ENCODE peak calls at places on chromosomes 1 and 21, in four cellular contexts. Y is activated CD4-positive, alpha-beta T cell treated with anti-CD3 and anti-CD28 coated beads for 4 hours; N is ovary; E is ELF-1. L is an unnamed sample.

GRCh38 chr1:228197555-228198147 is 10.2 kb upstream of the OBSCN start:
- DNase-seq in Y (no peak), N (no peak), E (no peak), L (no peak)

GRCh38 chr1:187157552-187157951 is 328.8 kb downstream of the PLA2G4A start:
- DNase-seq in Y (no peak), N (no peak), E (peak), L (no peak)

GRCh38 chr1:225870883-225871282 is 11.3 kb downstream of the TMEM63A start:
- DNase-seq in Y (no peak), N (no peak), E (no peak), L (no peak)

GRCh38 chr1:9263276-9263855 is 28.8 kb downstream of the H6PD start:
- DNase-seq in Y (no peak), N (no peak), E (no peak), L (no peak)

GRCh38 chr1:53588053-53588779 is 129.0 kb downstream of the DMRTB1 start:
- DNase-seq in Y (no peak), N (no peak), E (peak), L (no peak)

GRCh38 chr1:182766881-182767645 is 22.5 kb upstream of the NPL start:
- DNase-seq in Y (no peak), N (no peak), E (no peak), L (no peak)

GRCh38 chr21:33384851-33385331 is 18.3 kb upstream of the IFNGR2 start:
- DNase-seq in Y (peak), N (no peak), E (no peak), L (peak)

GRCh38 chr21:31408306-31409088 is 64.4 kb upstream of the TIAM1 start:
- DNase-seq in Y (no peak), N (no peak), E (no peak), L (no peak)

GRCh38 chr21:38790038-38790437 is 15.7 kb upstream of the ETS2 start:
- DNase-seq in Y (no peak), N (no peak), E (no peak), L (no peak)

GRCh38 chr1:246035060-246035531 is 472.0 kb downstream of the SMYD3 start:
- DNase-seq in Y (no peak), N (no peak), E (no peak), L (no peak)

GRCh38 chr1:222454782-222455181 is 93.1 kb downstream of the HHIPL2 start:
- DNase-seq in Y (peak), N (peak), E (no peak), L (no peak)

GRCh38 chr1:210328746-210329488 is at the start of gene HHAT:
- DNase-seq in Y (peak), N (peak), E (peak), L (peak)

GRCh38 chr1:100187912-100188311 is 9.9 kb upstream of the LRRC39 start:
- DNase-seq in Y (no peak), N (peak), E (no peak), L (no peak)

GRCh38 chr1:204706838-204707509 is 21.4 kb upstream of the LRRN2 start:
- DNase-seq in Y (no peak), N (no peak), E (peak), L (no peak)